ENCODE peak calls at places on chromosomes 2 and 18, in four cellular contexts. K is SW 1271, G is RPMI7951, S is GDM1. P is an unnamed sample.

GRCh38 chr18:77101410-77102245 is 31.0 kb downstream of the MBP start:
- DNase-seq in S (peak; percentile 65), G (peak; percentile 98), K (peak; percentile 92), P (peak; percentile 57)

GRCh38 chr2:147739531-147739930 is 105.3 kb upstream of the ACVR2A start:
- DNase-seq in S (no peak), K (no peak), G (peak; percentile 5), P (no peak)

GRCh38 chr2:219997341-219997851 is 370.0 kb downstream of the SLC4A3 start:
- DNase-seq in S (no peak), G (peak; percentile 54), K (no peak), P (peak; percentile 30)

GRCh38 chr2:67638146-67638545 is 241.0 kb downstream of the ETAA1 start:
- DNase-seq in K (no peak), G (no peak), S (no peak), P (no peak)

GRCh38 chr2:240530181-240530580 is 27.6 kb downstream of the ANKMY1 start:
- DNase-seq in S (no peak), G (no peak), K (no peak), P (no peak)

GRCh38 chr2:112686348-112687217 is 34.2 kb upstream of the NT5DC4 start:
- DNase-seq in K (no peak), S (no peak), G (no peak), P (no peak)

GRCh38 chr18:57051586-57052044 is 95.3 kb upstream of the BOD1L2 start:
- DNase-seq in S (no peak), G (no peak), K (no peak), P (no peak)

GRCh38 chr18:22045221-22045918 is 124.0 kb upstream of the GATA6 start:
- DNase-seq in G (no peak), S (no peak), K (no peak), P (peak; percentile 85)

GRCh38 chr2:140990416-140990815 is 1140.4 kb downstream of the LRP1B start:
- DNase-seq in G (peak; percentile 1), S (no peak), K (no peak), P (no peak)

GRCh38 chr2:63544017-63544627 is 44.2 kb downstream of the WDPCP start:
- DNase-seq in G (peak; percentile 11), K (no peak), S (no peak), P (no peak)

GRCh38 chr2:237291138-237291792 is 122.7 kb downstream of the COL6A3 start:
- DNase-seq in S (peak; percentile 31), G (peak; percentile 100), K (peak; percentile 86), P (peak; percentile 89)

GRCh38 chr2:120291464-120292311 is 39.0 kb downstream of the RALB start:
- DNase-seq in K (no peak), G (peak; percentile 70), S (no peak), P (no peak)

GRCh38 chr2:196677404-196677803 is 37.9 kb downstream of the CCDC150 start:
- DNase-seq in K (no peak), S (no peak), G (peak; percentile 73), P (no peak)

GRCh38 chr2:99554238-99554637 is 64.4 kb upstream of the REV1 start:
- DNase-seq in G (no peak), K (no peak), S (no peak), P (no peak)

GRCh38 chr2:109139002-109139401 is 10.0 kb downstream of the SH3RF3 start:
- DNase-seq in G (peak; percentile 54), S (no peak), K (no peak), P (no peak)

GRCh38 chr2:218832520-218832919 is 917 bp upstream of the PRKAG3 start:
- DNase-seq in S (no peak), K (peak; percentile 25), G (peak; percentile 75), P (no peak)

GRCh38 chr2:225471492-225471891 is 72.0 kb downstream of the NYAP2 start:
- DNase-seq in S (no peak), G (no peak), K (no peak), P (no peak)

GRCh38 chr2:226611196-226611943 is 188.2 kb downstream of the IRS1 start:
- DNase-seq in S (no peak), K (no peak), G (peak; percentile 61), P (no peak)

GRCh38 chr18:22683196-22683676 is 249.9 kb upstream of the RBBP8 start:
- DNase-seq in G (peak; percentile 46), S (no peak), K (no peak), P (peak; percentile 82)

GRCh38 chr2:207683879-207684627 is 27.4 kb upstream of the CCNYL1 start:
- DNase-seq in S (no peak), K (no peak), G (peak; percentile 73), P (no peak)

GRCh38 chr18:77206676-77207370 is 42.8 kb upstream of the GALR1 start:
- DNase-seq in G (peak; percentile 84), K (no peak), S (no peak), P (no peak)

GRCh38 chr2:143226714-143227541 is 97.7 kb downstream of the ARHGAP15 start:
- DNase-seq in G (no peak), S (no peak), K (no peak), P (no peak)

GRCh38 chr2:202178342-202178958 is 59.9 kb downstream of the SUMO1 start:
- DNase-seq in S (peak; percentile 38), G (peak; percentile 68), K (peak; percentile 31), P (peak; percentile 65)

P was measured in body of pancreas.